ENCODE peak calls at places on chromosomes 11 and 22, in six cellular contexts. E is glutamatergic neuron, Y is WTC11, P is WERI-Rb-1, O is omental fat pad, A is Peyer's patch. W is an unnamed sample.
A peak's percentile ranks its signal among the peaks of the same experiment; 100 is the strongest.

GRCh38 chr11:47338396-47339241 is 13.9 kb downstream of the MYBPC3 start:
- DNase-seq in O (no peak), A (no peak), E (no peak), Y (no peak), P (no peak), W (no peak)

GRCh38 chr11:70204466-70204799 is 1.3 kb downstream of the FADD start:
- DNase-seq in E (no peak), Y (no peak), O (no peak), A (no peak), P (no peak), W (no peak)

GRCh38 chr22:31098633-31099110 is 8.7 kb downstream of the SELENOM start:
- DNase-seq in Y (peak; percentile 80), O (no peak), A (no peak), P (no peak), E (peak; percentile 62), W (no peak)

GRCh38 chr11:68038226-68038717 is 553 bp upstream of the TCIRG1 start:
- DNase-seq in E (peak; percentile 55), A (no peak), Y (no peak), P (peak; percentile 64), O (no peak), W (no peak)

GRCh38 chr11:34840736-34841386 is 75.3 kb downstream of the APIP start:
- DNase-seq in A (peak; percentile 74), E (no peak), O (no peak), P (peak; percentile 37), Y (peak; percentile 29), W (no peak)

GRCh38 chr11:80293293-80293692 is 852.5 kb upstream of the TENM4 start:
- DNase-seq in O (no peak), Y (no peak), A (no peak), P (no peak), E (no peak), W (no peak)

GRCh38 chr11:35529971-35530495 is 4.6 kb upstream of the PAMR1 start:
- DNase-seq in O (no peak), E (no peak), Y (no peak), A (no peak), P (no peak), W (peak; percentile 92)

GRCh38 chr11:87722756-87723599 is 452.3 kb downstream of the RAB38 start:
- DNase-seq in O (no peak), P (peak; percentile 47), E (peak; percentile 49), Y (peak; percentile 64), A (peak; percentile 63), W (no peak)

GRCh38 chr22:29695129-29695926 is 24.5 kb upstream of the CABP7 start:
- DNase-seq in P (no peak), E (no peak), O (no peak), Y (no peak), A (no peak), W (no peak)

GRCh38 chr11:94876645-94877445 is 96.5 kb downstream of the CWC15 start:
- DNase-seq in A (peak; percentile 74), O (peak; percentile 30), P (no peak), E (no peak), Y (no peak), W (peak; percentile 97)

GRCh38 chr22:49052560-49052959 is 775.1 kb downstream of the BRD1 start:
- DNase-seq in Y (no peak), E (no peak), A (no peak), O (no peak), P (no peak), W (no peak)

GRCh38 chr11:12826441-12826840 is 152.2 kb downstream of the TEAD1 start:
- DNase-seq in E (no peak), Y (no peak), O (no peak), P (no peak), A (no peak), W (no peak)

GRCh38 chr11:11976476-11977187 is 31.8 kb downstream of the DKK3 start:
- DNase-seq in E (no peak), Y (no peak), O (no peak), P (no peak), A (peak; percentile 76), W (no peak)

GRCh38 chr11:62005231-62005661 is 37.8 kb upstream of the FTH1 start:
- DNase-seq in P (peak; percentile 15), A (peak; percentile 27), O (no peak), Y (no peak), E (peak; percentile 49), W (no peak)

GRCh38 chr22:41995211-41995610 is 3.4 kb upstream of the WBP2NL start:
- DNase-seq in Y (no peak), A (peak; percentile 18), E (no peak), O (no peak), P (no peak), W (no peak)

GRCh38 chr11:11038339-11039248 is 180.7 kb upstream of the ZBED5 start:
- DNase-seq in Y (no peak), A (no peak), E (no peak), P (peak; percentile 56), O (no peak), W (no peak)

GRCh38 chr22:35392357-35392756 is 7.6 kb upstream of the MCM5 start:
- DNase-seq in O (no peak), Y (no peak), A (peak; percentile 89), E (no peak), P (no peak), W (no peak)

GRCh38 chr11:30281476-30282288 is 41.2 kb upstream of the ARL14EP start:
- DNase-seq in E (peak; percentile 45), P (no peak), O (no peak), A (no peak), Y (no peak), W (no peak)

GRCh38 chr11:230431-230830 is 5.7 kb downstream of the SIRT3 start:
- DNase-seq in P (no peak), E (no peak), O (no peak), A (no peak), Y (no peak), W (no peak)

GRCh38 chr11:6565988-6566703 is 37.3 kb downstream of the RRP8 start:
- DNase-seq in E (no peak), Y (no peak), O (no peak), P (no peak), A (no peak), W (no peak)

GRCh38 chr11:11155962-11156815 is 196.9 kb downstream of the CSNK2A3 start:
- DNase-seq in P (peak; percentile 57), O (no peak), E (peak; percentile 45), Y (peak; percentile 86), A (no peak), W (no peak)

GRCh38 chr11:19080579-19080993 is 20.1 kb upstream of the MRGPRX2 start:
- DNase-seq in E (no peak), O (no peak), A (no peak), P (no peak), Y (no peak), W (peak; percentile 27)

GRCh38 chr11:92557848-92558247 is 333.2 kb downstream of the FAT3 start:
- DNase-seq in A (no peak), O (no peak), Y (no peak), P (no peak), E (no peak), W (no peak)

DNA sequence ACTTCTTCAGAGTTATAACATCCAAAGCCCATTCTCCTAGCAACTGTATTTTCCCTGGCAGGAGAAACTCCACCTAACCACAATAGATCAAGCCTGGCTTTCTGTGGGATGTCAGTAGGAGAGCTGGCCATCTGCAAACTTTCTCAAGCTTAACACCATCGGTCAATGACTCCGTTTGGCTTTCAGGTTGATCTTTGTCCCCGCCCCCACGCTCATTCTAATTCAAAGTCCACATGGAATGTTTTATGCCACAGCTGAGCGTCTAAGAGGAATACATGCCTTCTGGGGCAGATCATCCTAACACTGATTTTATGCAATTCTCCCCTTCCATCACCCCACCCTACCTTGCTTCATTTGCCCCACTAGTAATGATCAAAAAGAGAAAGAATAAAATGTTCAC is 4.8 kb downstream of the GVQW3 start:
- DNase-seq in E (no peak), O (no peak), A (peak; percentile 85), P (no peak), Y (no peak), W (no peak)
- TF ChIP-seq CTCF in E (no peak), O (no peak), A (no peak), P (no peak), Y (no peak), W (no peak)

GRCh38 chr11:74701351-74701750 is 29.9 kb downstream of the CHRDL2 start:
- DNase-seq in O (no peak), A (no peak), Y (peak; percentile 65), P (no peak), E (no peak), W (no peak)
- TF ChIP-seq CTCF in O (no peak), A (no peak), Y (peak; percentile 22), P (peak; percentile 25), E (no peak), W (peak; percentile 23)

GRCh38 chr11:108289699-108290098 is 66.8 kb downstream of the ATM start:
- DNase-seq in Y (no peak), O (no peak), A (no peak), E (no peak), P (no peak), W (no peak)

GRCh38 chr11:108286956-108287355 is 64.1 kb downstream of the ATM start:
- DNase-seq in E (no peak), P (no peak), O (no peak), A (no peak), Y (no peak), W (no peak)

DNA sequence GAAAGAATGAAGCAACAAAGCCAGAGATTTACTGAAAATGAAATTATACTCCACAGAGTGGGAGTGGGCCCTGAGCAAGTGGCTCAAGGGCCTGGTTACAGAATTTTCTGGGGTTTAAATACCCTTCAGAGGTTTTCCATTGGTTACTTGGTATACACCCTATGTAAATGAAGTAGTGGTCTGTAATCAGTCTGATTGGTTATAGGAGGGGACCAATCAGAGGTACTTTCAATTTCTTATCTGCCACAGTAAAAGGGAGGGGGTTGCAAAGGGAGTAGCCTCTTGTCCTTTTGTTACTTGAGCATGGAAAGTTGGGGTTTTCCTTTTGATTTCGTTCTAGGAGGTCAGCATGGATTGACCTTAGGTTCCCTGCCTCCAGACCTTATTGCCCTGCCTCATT is 63.5 kb downstream of the ATM start:
- DNase-seq in E (no peak), P (no peak), A (no peak), Y (no peak), O (no peak), W (no peak)
- TF ChIP-seq CTCF in E (no peak), P (no peak), A (no peak), Y (no peak), O (no peak), W (no peak)

GRCh38 chr11:120717042-120717441 is 205.5 kb downstream of the GRIK4 start:
- DNase-seq in E (no peak), A (no peak), P (no peak), Y (no peak), O (no peak), W (no peak)

GRCh38 chr11:120714448-120714847 is 202.9 kb downstream of the GRIK4 start:
- DNase-seq in E (no peak), Y (no peak), A (no peak), O (no peak), P (no peak), W (no peak)

GRCh38 chr11:120717623-120718022 is 206.1 kb downstream of the GRIK4 start:
- DNase-seq in E (no peak), O (no peak), A (no peak), Y (no peak), P (no peak), W (no peak)

GRCh38 chr11:120712862-120713770 is 201.6 kb downstream of the GRIK4 start:
- DNase-seq in O (no peak), P (no peak), Y (no peak), E (no peak), A (no peak), W (no peak)

DNA sequence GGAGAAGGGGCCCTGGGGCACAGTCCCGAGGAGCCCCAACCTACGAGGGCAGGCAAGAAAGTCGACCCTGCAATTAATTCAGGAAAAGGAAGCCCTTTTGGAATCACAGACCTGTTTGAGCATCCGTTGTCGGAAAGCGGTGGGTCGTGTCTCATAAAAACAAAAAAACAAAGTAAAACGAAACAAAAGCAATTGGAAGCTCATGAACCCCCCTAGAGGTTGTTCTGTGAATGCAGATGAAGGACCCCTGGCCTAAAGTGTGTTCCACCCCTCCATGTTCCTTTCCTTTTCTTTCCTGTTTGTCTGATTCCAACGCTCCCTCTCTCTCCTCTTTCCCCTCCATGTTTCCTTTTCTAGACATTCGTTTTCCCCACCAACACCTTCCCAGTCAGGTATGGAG is 203.7 kb downstream of the GRIK4 start:
- DNase-seq in E (no peak), A (no peak), P (no peak), Y (no peak), O (no peak), W (no peak)
- TF ChIP-seq CTCF in E (peak; percentile 60), A (no peak), P (peak; percentile 70), Y (peak; percentile 42), O (no peak), W (peak; percentile 63)